ENCODE peak calls at places on chromosomes 1 and 21, in six cellular contexts. One of them, this sample, is unnamed.

GRCh38 chr1:178999061-178999460 is 26.6 kb upstream of the FAM20B start:
- DNase-seq in upper lobe of left lung: no peak
- DNase-seq in GM23338: no peak
- DNase-seq in adrenal gland: no peak
- DNase-seq in lower lobe of right lung: no peak
- DNase-seq in cardiac muscle cell: no peak
- DNase-seq in this sample: no peak

GRCh38 chr1:162676087-162676486 is 43.8 kb downstream of the DDR2 start:
- DNase-seq in upper lobe of left lung: no peak
- DNase-seq in GM23338: no peak
- DNase-seq in adrenal gland: peak; percentile 61
- DNase-seq in lower lobe of right lung: no peak
- DNase-seq in cardiac muscle cell: peak; percentile 53
- DNase-seq in this sample: no peak

GRCh38 chr21:39071623-39072214 is 111.5 kb downstream of the PSMG1 start:
- DNase-seq in upper lobe of left lung: no peak
- DNase-seq in GM23338: no peak
- DNase-seq in adrenal gland: no peak
- DNase-seq in lower lobe of right lung: no peak
- DNase-seq in cardiac muscle cell: peak; percentile 75
- DNase-seq in this sample: no peak

GRCh38 chr1:229964281-229964680 is 102.8 kb upstream of the GALNT2 start:
- DNase-seq in upper lobe of left lung: no peak
- DNase-seq in GM23338: no peak
- DNase-seq in adrenal gland: no peak
- DNase-seq in lower lobe of right lung: no peak
- DNase-seq in cardiac muscle cell: no peak
- DNase-seq in this sample: no peak

GRCh38 chr21:36849461-36849860 is 117.0 kb downstream of the HLCS start:
- DNase-seq in upper lobe of left lung: no peak
- DNase-seq in GM23338: no peak
- DNase-seq in adrenal gland: no peak
- DNase-seq in lower lobe of right lung: no peak
- DNase-seq in cardiac muscle cell: no peak
- DNase-seq in this sample: no peak

GRCh38 chr1:15848143-15848928 is 829 bp downstream of the SPEN start:
- DNase-seq in upper lobe of left lung: peak; percentile 43
- DNase-seq in GM23338: peak; percentile 65
- DNase-seq in adrenal gland: peak; percentile 48
- DNase-seq in lower lobe of right lung: peak; percentile 69
- DNase-seq in cardiac muscle cell: peak; percentile 23
- DNase-seq in this sample: peak; percentile 75

GRCh38 chr1:203126151-203126865 is 1.2 kb upstream of the ADORA1 start:
- DNase-seq in upper lobe of left lung: no peak
- DNase-seq in GM23338: peak; percentile 79
- DNase-seq in adrenal gland: no peak
- DNase-seq in lower lobe of right lung: no peak
- DNase-seq in cardiac muscle cell: peak; percentile 54
- DNase-seq in this sample: no peak

GRCh38 chr1:226110249-226111108 is 48.0 kb downstream of the H3-3A start:
- DNase-seq in upper lobe of left lung: peak; percentile 64
- DNase-seq in GM23338: peak; percentile 59
- DNase-seq in adrenal gland: peak; percentile 68
- DNase-seq in lower lobe of right lung: peak; percentile 77
- DNase-seq in cardiac muscle cell: peak; percentile 69
- DNase-seq in this sample: peak; percentile 87

GRCh38 chr21:35922618-35923017 is 137.7 kb downstream of the SETD4 start:
- DNase-seq in upper lobe of left lung: no peak
- DNase-seq in GM23338: no peak
- DNase-seq in adrenal gland: no peak
- DNase-seq in lower lobe of right lung: no peak
- DNase-seq in cardiac muscle cell: no peak
- DNase-seq in this sample: no peak

GRCh38 chr21:16624468-16625102 is 888.3 kb upstream of the CXADR start:
- DNase-seq in upper lobe of left lung: no peak
- DNase-seq in GM23338: no peak
- DNase-seq in adrenal gland: no peak
- DNase-seq in lower lobe of right lung: no peak
- DNase-seq in cardiac muscle cell: no peak
- DNase-seq in this sample: peak; percentile 26

GRCh38 chr1:63411081-63411480 is 43.7 kb downstream of the ALG6 start:
- DNase-seq in upper lobe of left lung: no peak
- DNase-seq in GM23338: no peak
- DNase-seq in adrenal gland: no peak
- DNase-seq in lower lobe of right lung: no peak
- DNase-seq in cardiac muscle cell: peak; percentile 6
- DNase-seq in this sample: no peak

GRCh38 chr1:10388387-10388715 is 10.5 kb upstream of the PGD start:
- DNase-seq in upper lobe of left lung: no peak
- DNase-seq in GM23338: no peak
- DNase-seq in adrenal gland: no peak
- DNase-seq in lower lobe of right lung: no peak
- DNase-seq in cardiac muscle cell: no peak
- DNase-seq in this sample: no peak

GRCh38 chr1:202923533-202923932 is 3.5 kb downstream of the KLHL12 start:
- DNase-seq in upper lobe of left lung: no peak
- DNase-seq in GM23338: no peak
- DNase-seq in adrenal gland: no peak
- DNase-seq in lower lobe of right lung: no peak
- DNase-seq in cardiac muscle cell: no peak
- DNase-seq in this sample: no peak

GRCh38 chr1:213491468-213491867 is 440.4 kb downstream of the RPS6KC1 start:
- DNase-seq in upper lobe of left lung: no peak
- DNase-seq in GM23338: no peak
- DNase-seq in adrenal gland: no peak
- DNase-seq in lower lobe of right lung: no peak
- DNase-seq in cardiac muscle cell: no peak
- DNase-seq in this sample: no peak

GRCh38 chr1:31939484-31940329 is 1.5 kb upstream of the PTP4A2 start:
- DNase-seq in upper lobe of left lung: peak; percentile 77
- DNase-seq in GM23338: peak; percentile 41
- DNase-seq in adrenal gland: peak; percentile 59
- DNase-seq in lower lobe of right lung: peak; percentile 68
- DNase-seq in cardiac muscle cell: peak; percentile 91
- DNase-seq in this sample: no peak
- TF ChIP-seq CTCF in upper lobe of left lung: peak; percentile 35
- TF ChIP-seq CTCF in GM23338: peak; percentile 20
- TF ChIP-seq CTCF in adrenal gland: peak; percentile 51
- TF ChIP-seq CTCF in lower lobe of right lung: peak; percentile 29
- TF ChIP-seq CTCF in cardiac muscle cell: peak; percentile 60
- TF ChIP-seq CTCF in this sample: peak; percentile 16

DNA sequence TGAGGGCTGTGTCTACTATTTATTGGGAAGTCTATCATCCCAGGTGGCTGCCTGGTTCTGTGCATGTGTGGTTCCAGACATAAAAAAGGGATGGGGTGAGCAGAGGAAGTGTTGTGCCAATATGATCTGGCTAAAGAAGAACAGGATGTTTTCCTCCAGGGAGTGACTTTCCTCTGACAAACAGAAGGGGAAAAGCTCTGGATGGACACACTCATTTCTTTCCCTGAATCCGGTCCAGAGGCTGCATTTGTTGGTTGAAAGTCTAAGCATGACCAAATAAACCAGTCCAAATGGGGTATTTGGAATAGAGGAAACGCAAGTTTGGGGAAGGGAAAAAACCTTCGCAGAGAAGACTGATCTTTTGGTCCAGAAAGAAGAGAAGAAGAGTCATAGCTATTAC is 12.7 kb downstream of the GREM2 start:
- DNase-seq in upper lobe of left lung: no peak
- DNase-seq in GM23338: no peak
- DNase-seq in adrenal gland: no peak
- DNase-seq in lower lobe of right lung: no peak
- DNase-seq in cardiac muscle cell: no peak
- DNase-seq in this sample: no peak
- H3K27ac ChIP-seq in upper lobe of left lung: no peak overlapping the region
- H3K27ac ChIP-seq in GM23338: no peak overlapping the region
- H3K27ac ChIP-seq in adrenal gland: no peak overlapping the region
- H3K27ac ChIP-seq in lower lobe of right lung: no peak overlapping the region
- H3K27ac ChIP-seq in cardiac muscle cell: no peak overlapping the region
- H3K27ac ChIP-seq in this sample: no peak overlapping the region

GRCh38 chr1:221356693-221357092 is 385.2 kb downstream of the DUSP10 start:
- DNase-seq in upper lobe of left lung: no peak
- DNase-seq in GM23338: peak; percentile 50
- DNase-seq in adrenal gland: no peak
- DNase-seq in lower lobe of right lung: no peak
- DNase-seq in cardiac muscle cell: no peak
- DNase-seq in this sample: no peak
- TF ChIP-seq CTCF in upper lobe of left lung: no peak
- TF ChIP-seq CTCF in GM23338: peak; percentile 54
- TF ChIP-seq CTCF in adrenal gland: no peak
- TF ChIP-seq CTCF in lower lobe of right lung: no peak
- TF ChIP-seq CTCF in cardiac muscle cell: no peak
- TF ChIP-seq CTCF in this sample: no peak

DNA sequence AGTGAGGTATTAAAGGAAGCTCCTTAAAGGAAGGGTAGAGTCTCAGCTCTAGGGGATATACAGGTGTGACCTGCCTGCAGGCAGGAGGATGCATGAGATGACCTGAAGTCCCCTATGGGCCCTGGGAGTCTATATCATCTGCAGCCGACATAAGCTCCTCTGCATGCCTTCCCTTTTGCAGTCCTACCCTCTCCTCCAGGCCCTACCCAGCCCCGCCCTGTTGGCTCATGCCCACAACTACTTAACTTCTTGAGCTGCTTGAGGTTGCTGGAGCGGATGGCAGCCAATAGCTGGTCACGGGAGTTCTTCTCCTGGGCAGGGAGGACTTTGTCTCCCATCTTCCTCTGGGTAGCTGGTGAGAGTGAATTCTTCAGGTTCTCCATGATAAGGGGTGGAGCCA is 10.3 kb downstream of the SHISA4 start:
- DNase-seq in upper lobe of left lung: peak; percentile 79
- DNase-seq in GM23338: no peak
- DNase-seq in adrenal gland: no peak
- DNase-seq in lower lobe of right lung: peak; percentile 70
- DNase-seq in cardiac muscle cell: no peak
- DNase-seq in this sample: no peak
- H3K27ac ChIP-seq in upper lobe of left lung: no peak overlapping the region
- H3K27ac ChIP-seq in GM23338: no peak overlapping the region
- H3K27ac ChIP-seq in adrenal gland: peak overlapping the region; percentile 27
- H3K27ac ChIP-seq in lower lobe of right lung: no peak overlapping the region
- H3K27ac ChIP-seq in cardiac muscle cell: no peak overlapping the region
- H3K27ac ChIP-seq in this sample: peak overlapping the region; percentile 80

DNA sequence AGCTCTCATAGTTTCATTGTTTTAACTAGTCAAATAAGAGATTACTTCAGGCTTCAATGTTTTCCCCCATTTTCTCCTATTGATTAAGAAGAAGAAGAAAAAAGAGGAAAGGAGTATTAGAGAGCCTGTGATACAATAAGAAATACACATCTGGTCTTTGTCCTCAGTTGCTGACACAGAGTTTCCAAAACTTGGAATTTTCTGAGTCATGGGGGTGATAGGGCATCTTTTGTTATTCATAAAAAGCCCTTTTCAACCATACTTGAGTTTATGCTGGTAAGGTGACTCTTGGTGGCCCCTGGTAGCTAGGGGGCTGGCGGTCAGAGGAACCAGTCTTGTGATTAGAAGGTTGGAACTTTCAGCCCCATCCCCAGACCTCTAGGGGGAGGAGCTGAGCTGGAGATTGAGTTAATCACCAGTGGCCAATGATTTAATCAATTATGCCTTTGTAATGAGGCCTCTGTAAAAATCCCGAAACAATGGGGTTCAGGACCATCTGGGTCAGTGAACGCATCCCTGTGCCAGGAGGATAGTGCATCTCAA is 28.9 kb upstream of the KLF18 start:
- DNase-seq in upper lobe of left lung: no peak
- DNase-seq in GM23338: peak; percentile 35
- DNase-seq in adrenal gland: no peak
- DNase-seq in lower lobe of right lung: no peak
- DNase-seq in cardiac muscle cell: peak; percentile 65
- DNase-seq in this sample: no peak
- TF ChIP-seq CTCF in upper lobe of left lung: no peak
- TF ChIP-seq CTCF in GM23338: peak; percentile 52
- TF ChIP-seq CTCF in adrenal gland: no peak
- TF ChIP-seq CTCF in lower lobe of right lung: no peak
- TF ChIP-seq CTCF in cardiac muscle cell: peak; percentile 12
- TF ChIP-seq CTCF in this sample: no peak

GRCh38 chr1:47765236-47765635 is 231.9 kb downstream of the TRABD2B start:
- DNase-seq in upper lobe of left lung: no peak
- DNase-seq in GM23338: no peak
- DNase-seq in adrenal gland: no peak
- DNase-seq in lower lobe of right lung: no peak
- DNase-seq in cardiac muscle cell: no peak
- DNase-seq in this sample: no peak

GRCh38 chr1:47765742-47766485 is 231.3 kb downstream of the TRABD2B start:
- DNase-seq in upper lobe of left lung: no peak
- DNase-seq in GM23338: peak; percentile 17
- DNase-seq in adrenal gland: no peak
- DNase-seq in lower lobe of right lung: no peak
- DNase-seq in cardiac muscle cell: no peak
- DNase-seq in this sample: no peak

GRCh38 chr1:47769279-47769678 is 227.9 kb downstream of the TRABD2B start:
- DNase-seq in upper lobe of left lung: no peak
- DNase-seq in GM23338: no peak
- DNase-seq in adrenal gland: no peak
- DNase-seq in lower lobe of right lung: no peak
- DNase-seq in cardiac muscle cell: no peak
- DNase-seq in this sample: no peak

GRCh38 chr1:47767741-47768100 is 229.5 kb downstream of the TRABD2B start:
- DNase-seq in upper lobe of left lung: no peak
- DNase-seq in GM23338: no peak
- DNase-seq in adrenal gland: no peak
- DNase-seq in lower lobe of right lung: peak; percentile 32
- DNase-seq in cardiac muscle cell: no peak
- DNase-seq in this sample: no peak

GRCh38 chr1:47766832-47767740 is 230.1 kb downstream of the TRABD2B start:
- DNase-seq in upper lobe of left lung: no peak
- DNase-seq in GM23338: no peak
- DNase-seq in adrenal gland: no peak
- DNase-seq in lower lobe of right lung: no peak
- DNase-seq in cardiac muscle cell: no peak
- DNase-seq in this sample: no peak
- H3K27ac ChIP-seq in upper lobe of left lung: no peak overlapping the region
- H3K27ac ChIP-seq in GM23338: no peak overlapping the region
- H3K27ac ChIP-seq in adrenal gland: no peak overlapping the region
- H3K27ac ChIP-seq in lower lobe of right lung: no peak overlapping the region
- H3K27ac ChIP-seq in cardiac muscle cell: no peak overlapping the region
- H3K27ac ChIP-seq in this sample: no peak overlapping the region

DNA sequence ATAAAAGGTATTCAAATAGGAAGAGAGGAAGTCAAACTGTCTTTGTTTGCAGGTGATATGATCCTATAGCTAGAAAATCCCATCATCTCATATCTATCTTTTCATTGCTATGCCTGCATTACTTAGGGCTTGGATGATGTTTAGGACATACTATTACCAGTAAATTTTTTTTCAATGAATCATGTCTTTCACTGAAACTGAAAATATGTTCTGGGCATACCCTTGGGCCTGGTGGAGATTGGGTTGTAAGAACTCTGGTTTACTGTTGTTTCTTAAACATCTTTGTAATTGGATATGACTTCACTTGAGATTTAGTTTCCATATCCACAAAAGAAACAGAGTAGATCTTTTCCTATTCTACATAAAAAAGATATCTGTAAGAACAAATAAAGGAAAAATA is 502.2 kb upstream of the PRMT6 start:
- DNase-seq in upper lobe of left lung: no peak
- DNase-seq in GM23338: no peak
- DNase-seq in adrenal gland: no peak
- DNase-seq in lower lobe of right lung: no peak
- DNase-seq in cardiac muscle cell: no peak
- DNase-seq in this sample: no peak
- TF ChIP-seq CTCF in upper lobe of left lung: no peak
- TF ChIP-seq CTCF in GM23338: no peak
- TF ChIP-seq CTCF in adrenal gland: no peak
- TF ChIP-seq CTCF in lower lobe of right lung: no peak
- TF ChIP-seq CTCF in cardiac muscle cell: no peak
- TF ChIP-seq CTCF in this sample: no peak

This sample was measured in heart left ventricle.